ENCODE peak calls at places on chromosomes 5 and 9, in four cellular contexts. One of them, this sample, is unnamed.

GRCh38 chr9:121073038-121073437 is 1.7 kb upstream of the CNTRL start:
- DNase-seq in HepG2: no peak
- DNase-seq in GM12878: no peak
- DNase-seq in K562: no peak
- DNase-seq in this sample: no peak

GRCh38 chr5:150781706-150782614 is 3.4 kb downstream of the SMIM3 start:
- DNase-seq in GM12878: no peak
- DNase-seq in HepG2: peak
- DNase-seq in K562: no peak
- DNase-seq in this sample: no peak

GRCh38 chr9:125826850-125827249 is 79.7 kb downstream of the PBX3 start:
- DNase-seq in HepG2: no peak
- DNase-seq in K562: no peak
- DNase-seq in GM12878: no peak
- DNase-seq in this sample: no peak

GRCh38 chr5:53481887-53482716 is 1.7 kb downstream of the FST start:
- DNase-seq in HepG2: peak
- DNase-seq in K562: peak
- DNase-seq in GM12878: no peak
- DNase-seq in this sample: peak

GRCh38 chr5:69295088-69295754 is 37.4 kb downstream of the CCDC125 start:
- DNase-seq in HepG2: no peak
- DNase-seq in GM12878: no peak
- DNase-seq in K562: no peak
- DNase-seq in this sample: no peak

GRCh38 chr9:4904322-4905134 is 80.5 kb upstream of the JAK2 start:
- DNase-seq in K562: no peak
- DNase-seq in GM12878: no peak
- DNase-seq in HepG2: no peak
- DNase-seq in this sample: no peak

GRCh38 chr5:150787659-150788058 is 9.1 kb downstream of the SMIM3 start:
- DNase-seq in K562: no peak
- DNase-seq in HepG2: no peak
- DNase-seq in GM12878: no peak
- DNase-seq in this sample: no peak

GRCh38 chr9:83920469-83920941 is 727 bp downstream of the KIF27 start:
- DNase-seq in K562: peak
- DNase-seq in GM12878: peak
- DNase-seq in HepG2: peak
- DNase-seq in this sample: no peak

GRCh38 chr5:122704247-122705036 is 70.4 kb upstream of the SNX2 start:
- DNase-seq in K562: peak
- DNase-seq in GM12878: no peak
- DNase-seq in HepG2: peak
- DNase-seq in this sample: no peak

GRCh38 chr5:150298701-150299451 is 3.8 kb downstream of the ARSI start:
- DNase-seq in HepG2: no peak
- DNase-seq in K562: no peak
- DNase-seq in GM12878: no peak
- DNase-seq in this sample: no peak

GRCh38 chr5:137778772-137779564 is 24.8 kb upstream of the HNRNPA0 start:
- DNase-seq in GM12878: no peak
- DNase-seq in K562: peak
- DNase-seq in HepG2: peak
- DNase-seq in this sample: no peak

GRCh38 chr5:33583332-33583731 is 142.6 kb downstream of the TARS1 start:
- DNase-seq in GM12878: no peak
- DNase-seq in HepG2: no peak
- DNase-seq in K562: no peak
- DNase-seq in this sample: no peak
- TF ChIP-seq ATF2 in GM12878: no peak
- TF ChIP-seq ATF2 in HepG2: no peak
- TF ChIP-seq ATF2 in K562: no peak
- TF ChIP-seq ATF2 in this sample: no peak

GRCh38 chr9:98900244-98900643 is 43.5 kb upstream of the COL15A1 start:
- DNase-seq in GM12878: no peak
- DNase-seq in HepG2: no peak
- DNase-seq in K562: peak
- DNase-seq in this sample: no peak
- TF ChIP-seq USF2 in GM12878: no peak
- TF ChIP-seq USF2 in HepG2: no peak
- TF ChIP-seq USF2 in K562: no peak
- TF ChIP-seq USF2 in this sample: no peak

DNA sequence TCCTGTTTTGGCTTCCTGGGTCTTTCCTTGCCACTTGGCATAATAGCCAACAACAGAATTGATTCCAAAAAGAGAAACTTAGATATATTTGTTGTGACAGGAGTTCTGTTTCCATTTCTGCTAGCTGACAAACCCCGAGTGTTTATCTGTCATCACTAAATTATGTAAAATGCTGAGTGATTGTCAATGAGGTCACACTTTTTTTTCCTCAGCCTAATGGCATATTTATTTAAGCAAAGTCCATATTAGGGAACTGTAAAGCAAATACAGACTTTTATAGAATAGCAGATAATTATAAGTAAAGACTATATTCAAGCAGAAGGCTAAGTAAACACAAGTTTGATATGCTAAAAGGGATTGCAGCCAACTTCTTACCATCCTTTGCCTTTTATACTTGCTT is 64.1 kb downstream of the RGS7BP start:
- DNase-seq in HepG2: no peak
- DNase-seq in K562: no peak
- DNase-seq in GM12878: no peak
- DNase-seq in this sample: no peak
- TF ChIP-seq ETV6 in HepG2: no peak
- TF ChIP-seq ETV6 in K562: no peak
- TF ChIP-seq ETV6 in GM12878: no peak
- TF ChIP-seq ETV6 in this sample: no peak

DNA sequence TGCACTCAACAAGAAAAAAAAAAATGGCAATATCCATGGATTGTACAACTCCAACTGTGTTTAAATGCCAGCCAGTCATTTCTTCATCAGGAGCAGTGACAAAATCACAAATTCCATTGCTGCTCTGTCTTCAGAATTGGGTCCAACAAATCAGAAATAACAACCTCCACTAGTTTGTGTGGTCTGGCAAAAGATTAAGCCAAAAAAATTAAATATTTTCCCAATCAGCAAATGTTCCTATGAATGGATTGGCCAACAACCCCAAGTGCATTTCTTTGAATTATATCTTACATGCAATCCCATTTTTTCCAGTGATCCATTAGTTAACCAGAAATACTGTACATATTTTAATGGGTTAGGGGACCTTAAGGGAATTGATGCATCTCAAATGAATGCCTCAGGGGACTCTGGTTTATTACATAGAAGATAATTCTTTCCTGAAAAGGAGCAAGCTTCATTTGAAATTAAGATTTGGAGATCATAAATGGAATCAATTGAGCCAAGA is 131.8 kb downstream of the TLE1 start:
- DNase-seq in GM12878: no peak
- DNase-seq in K562: no peak
- DNase-seq in HepG2: no peak
- DNase-seq in this sample: no peak
- TF ChIP-seq ATF2 in GM12878: no peak
- TF ChIP-seq ATF2 in K562: no peak
- TF ChIP-seq ATF2 in HepG2: no peak
- TF ChIP-seq ATF2 in this sample: no peak

GRCh38 chr5:176662371-176663333 is 15.4 kb downstream of the TSPAN17 start:
- DNase-seq in GM12878: no peak
- DNase-seq in HepG2: no peak
- DNase-seq in K562: no peak
- DNase-seq in this sample: no peak

GRCh38 chr5:176665517-176665916 is 18.2 kb downstream of the TSPAN17 start:
- DNase-seq in HepG2: no peak
- DNase-seq in K562: no peak
- DNase-seq in GM12878: no peak
- DNase-seq in this sample: no peak

GRCh38 chr5:176664479-176664878 is 17.2 kb downstream of the TSPAN17 start:
- DNase-seq in K562: no peak
- DNase-seq in GM12878: no peak
- DNase-seq in HepG2: no peak
- DNase-seq in this sample: no peak

GRCh38 chr5:176663566-176663965 is 16.3 kb downstream of the TSPAN17 start:
- DNase-seq in GM12878: no peak
- DNase-seq in HepG2: no peak
- DNase-seq in K562: no peak
- DNase-seq in this sample: no peak

DNA sequence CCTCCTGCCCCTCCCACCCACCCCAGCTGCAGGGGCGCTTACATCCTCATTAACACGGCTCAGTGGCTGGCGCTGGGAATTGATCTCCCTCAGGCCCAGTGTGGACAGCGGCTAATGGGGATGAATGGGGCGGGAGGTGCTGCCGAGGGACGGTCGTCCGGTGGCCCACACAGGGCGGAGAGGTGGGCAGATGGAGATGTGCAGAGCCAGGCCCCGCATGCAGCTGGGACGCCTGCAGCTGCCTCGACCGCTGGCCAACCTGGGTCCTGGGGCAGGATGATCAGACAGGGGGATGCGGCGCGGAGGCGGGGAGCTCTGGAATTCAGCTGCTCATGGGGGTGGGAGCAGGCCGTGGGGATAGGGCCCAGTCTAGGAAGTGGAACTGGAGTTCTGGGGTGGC is 17.6 kb downstream of the TSPAN17 start:
- DNase-seq in K562: no peak
- DNase-seq in GM12878: no peak
- DNase-seq in HepG2: no peak
- DNase-seq in this sample: no peak
- TF ChIP-seq USF2 in K562: no peak
- TF ChIP-seq USF2 in GM12878: no peak
- TF ChIP-seq USF2 in HepG2: no peak
- TF ChIP-seq USF2 in this sample: no peak

DNA sequence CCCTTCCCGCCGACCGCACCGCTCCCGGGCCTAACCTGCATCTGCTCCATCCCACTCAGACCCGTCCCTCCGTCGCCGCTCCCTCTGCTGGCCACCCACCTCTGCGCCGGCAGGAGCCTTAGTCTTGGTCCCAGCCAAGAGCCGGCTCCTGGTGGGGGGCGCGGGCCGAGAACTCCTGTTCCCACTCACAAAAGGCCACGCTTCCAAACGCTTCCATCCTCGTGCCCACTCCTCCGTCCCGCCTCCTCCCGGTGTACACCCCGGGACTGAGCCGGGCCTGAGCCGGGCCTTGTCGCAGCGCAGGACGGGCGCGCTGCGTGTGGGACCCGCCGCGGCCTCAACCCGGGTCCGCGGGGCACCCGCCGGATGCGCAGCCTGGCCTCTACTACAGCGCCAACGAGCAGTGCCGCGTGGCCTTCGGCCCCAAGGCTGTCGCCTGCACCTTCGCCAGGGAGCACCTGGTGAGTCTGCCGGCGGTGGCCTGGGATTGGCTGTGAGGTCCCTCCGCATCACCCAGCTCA is 7.5 kb downstream of the ADAMTS13 start:
- DNase-seq in GM12878: no peak
- DNase-seq in HepG2: peak
- DNase-seq in K562: peak
- DNase-seq in this sample: peak
- TF ChIP-seq ETV6 in GM12878: no peak
- TF ChIP-seq ETV6 in HepG2: no peak
- TF ChIP-seq ETV6 in K562: no peak
- TF ChIP-seq ETV6 in this sample: no peak

GRCh38 chr5:38237681-38238080 is 20.7 kb upstream of the EGFLAM start:
- DNase-seq in GM12878: no peak
- DNase-seq in K562: no peak
- DNase-seq in HepG2: no peak
- DNase-seq in this sample: no peak

GRCh38 chr5:38234737-38235136 is 23.6 kb upstream of the EGFLAM start:
- DNase-seq in HepG2: no peak
- DNase-seq in GM12878: no peak
- DNase-seq in K562: no peak
- DNase-seq in this sample: no peak

GRCh38 chr5:38240212-38240611 is 18.1 kb upstream of the EGFLAM start:
- DNase-seq in HepG2: no peak
- DNase-seq in GM12878: no peak
- DNase-seq in K562: no peak
- DNase-seq in this sample: no peak
- TF ChIP-seq ATF2 in HepG2: no peak
- TF ChIP-seq ATF2 in GM12878: no peak
- TF ChIP-seq ATF2 in K562: no peak
- TF ChIP-seq ATF2 in this sample: no peak

GRCh38 chr5:77390795-77391194 is 101.3 kb downstream of the WDR41 start:
- DNase-seq in K562: no peak
- DNase-seq in HepG2: peak
- DNase-seq in GM12878: no peak
- DNase-seq in this sample: no peak
- TF ChIP-seq USF2 in K562: no peak
- TF ChIP-seq USF2 in HepG2: no peak
- TF ChIP-seq USF2 in GM12878: no peak
- TF ChIP-seq USF2 in this sample: no peak

GRCh38 chr9:71762900-71763653 is 5.2 kb downstream of the CEMIP2 start:
- DNase-seq in HepG2: peak
- DNase-seq in GM12878: no peak
- DNase-seq in K562: no peak
- DNase-seq in this sample: no peak
- TF ChIP-seq ETV6 in HepG2: no peak
- TF ChIP-seq ETV6 in GM12878: no peak
- TF ChIP-seq ETV6 in K562: no peak
- TF ChIP-seq ETV6 in this sample: no peak